ENCODE peak calls at places on chromosomes 11 and 22, in ten cellular contexts. Q is epithelial cell of esophagus; V is CD8-positive, alpha-beta T cell; A is kidney epithelial cell; O is T-helper 2 cell; F is brain pericyte; C is T follicular helper cell; W is activated T-cell treated with anti-CD3 and anti-CD28 coated beads for 1 hour; T is naive B cell; Y is stimulated activated CD4-positive, alpha-beta T cell treated with anti-CD3 and anti-CD28 coated beads, Interleukin-15, amount 100 ng/mL, for 48 hours. N is an unnamed sample.
A peak's percentile ranks its signal among the peaks of the same experiment; 100 is the strongest.

GRCh38 chr11:101860694-101861371 is 54.0 kb upstream of the CEP126 start:
- DNase-seq in Q (peak; percentile 68), V (no peak), A (no peak), O (no peak), F (peak; percentile 8), C (no peak), W (no peak), T (peak; percentile 4), Y (no peak), N (peak; percentile 78)

GRCh38 chr11:114340311-114341131 is 44.3 kb downstream of the NNMT start:
- DNase-seq in Q (peak; percentile 69), V (no peak), A (peak; percentile 42), O (peak; percentile 7), F (no peak), C (peak; percentile 6), W (peak; percentile 17), T (peak; percentile 14), Y (no peak), N (peak; percentile 64)

GRCh38 chr11:48001438-48002021 is 21.2 kb downstream of the PTPRJ start:
- DNase-seq in Q (no peak), V (peak; percentile 66), A (peak; percentile 71), O (peak; percentile 73), F (peak; percentile 64), C (peak; percentile 81), W (peak; percentile 70), T (peak; percentile 20), Y (peak; percentile 77), N (peak; percentile 42)

GRCh38 chr11:15901790-15902189 is 454.6 kb downstream of the SOX6 start:
- DNase-seq in Q (no peak), V (no peak), A (no peak), O (no peak), F (no peak), C (no peak), W (no peak), T (no peak), Y (no peak), N (no peak)

GRCh38 chr11:13098067-13098466 is 89.0 kb downstream of the RASSF10 start:
- DNase-seq in Q (peak; percentile 98), V (no peak), A (no peak), O (no peak), F (no peak), C (no peak), W (no peak), T (no peak), Y (no peak), N (no peak)

GRCh38 chr11:103055174-103055890 is 36.6 kb downstream of the DCUN1D5 start:
- DNase-seq in Q (peak; percentile 47), V (no peak), A (peak; percentile 14), O (no peak), F (peak; percentile 3), C (no peak), W (no peak), T (no peak), Y (no peak), N (peak; percentile 48)

GRCh38 chr11:111797145-111797581 is 31.0 kb upstream of the PPP2R1B start:
- DNase-seq in Q (peak; percentile 81), V (no peak), A (peak; percentile 25), O (no peak), F (no peak), C (no peak), W (no peak), T (peak; percentile 48), Y (no peak), N (no peak)

GRCh38 chr11:75059299-75059698 is 37.4 kb downstream of the OR2AT4 start:
- DNase-seq in Q (no peak), V (no peak), A (no peak), O (no peak), F (no peak), C (no peak), W (no peak), T (no peak), Y (no peak), N (no peak)

GRCh38 chr11:133946541-133947297 is 10.0 kb downstream of the IGSF9B start:
- DNase-seq in Q (no peak), V (no peak), A (no peak), O (peak; percentile 28), F (no peak), C (no peak), W (no peak), T (no peak), Y (no peak), N (no peak)

GRCh38 chr11:76025068-76025467 is 181.2 kb downstream of the WNT11 start:
- DNase-seq in Q (no peak), V (no peak), A (peak; percentile 67), O (no peak), F (no peak), C (no peak), W (no peak), T (no peak), Y (no peak), N (peak; percentile 75)

GRCh38 chr22:21972293-21972779 is 10.3 kb downstream of the TOP3B start:
- DNase-seq in Q (peak; percentile 32), V (peak; percentile 29), A (no peak), O (peak; percentile 30), F (no peak), C (peak; percentile 31), W (peak; percentile 50), T (peak; percentile 51), Y (no peak), N (peak; percentile 81)

GRCh38 chr11:113137735-113138529 is 176.5 kb upstream of the TTC12 start:
- DNase-seq in Q (no peak), V (no peak), A (no peak), O (no peak), F (no peak), C (no peak), W (no peak), T (no peak), Y (no peak), N (no peak)

GRCh38 chr11:119094816-119095065 is 6.9 kb downstream of the DPAGT1 start:
- DNase-seq in Q (peak; percentile 83), V (no peak), A (no peak), O (no peak), F (no peak), C (no peak), W (no peak), T (no peak), Y (no peak), N (peak; percentile 67)

GRCh38 chr11:120881591-120881990 is 142.3 kb upstream of the TBCEL start:
- DNase-seq in Q (no peak), V (no peak), A (no peak), O (no peak), F (no peak), C (no peak), W (no peak), T (no peak), Y (no peak), N (no peak)